ENCODE peak calls at places on chromosomes 7 and 10, in seven cellular contexts. One of them, this sample, is unnamed.

GRCh38 chr10:44240766-44241165 is 144.1 kb downstream of the CXCL12 start:
- DNase-seq in midbrain: no peak
- DNase-seq in neural progenitor cell: no peak
- DNase-seq in A549: no peak
- DNase-seq in GM23338: no peak
- DNase-seq in left cardiac atrium: no peak
- DNase-seq in HCEC 1CT: no peak
- DNase-seq in this sample: no peak

GRCh38 chr7:100215895-100216294 is 3.9 kb upstream of the PVRIG start:
- DNase-seq in left cardiac atrium: no peak
- DNase-seq in midbrain: peak
- DNase-seq in neural progenitor cell: no peak
- DNase-seq in GM23338: no peak
- DNase-seq in HCEC 1CT: no peak
- DNase-seq in A549: no peak
- DNase-seq in this sample: no peak

GRCh38 chr7:121138262-121138933 is 149.9 kb downstream of the CPED1 start:
- DNase-seq in neural progenitor cell: no peak
- DNase-seq in left cardiac atrium: no peak
- DNase-seq in GM23338: peak
- DNase-seq in midbrain: no peak
- DNase-seq in A549: no peak
- DNase-seq in HCEC 1CT: no peak
- DNase-seq in this sample: no peak

GRCh38 chr10:74813371-74813770 is 13.0 kb upstream of the KAT6B start:
- DNase-seq in HCEC 1CT: no peak
- DNase-seq in left cardiac atrium: no peak
- DNase-seq in midbrain: no peak
- DNase-seq in GM23338: peak
- DNase-seq in A549: no peak
- DNase-seq in neural progenitor cell: peak
- DNase-seq in this sample: no peak

GRCh38 chr10:7478727-7479457 is 68.1 kb upstream of the SFMBT2 start:
- DNase-seq in A549: no peak
- DNase-seq in GM23338: no peak
- DNase-seq in HCEC 1CT: no peak
- DNase-seq in left cardiac atrium: no peak
- DNase-seq in neural progenitor cell: no peak
- DNase-seq in midbrain: no peak
- DNase-seq in this sample: no peak

GRCh38 chr7:151724250-151724915 is 152.5 kb downstream of the PRKAG2 start:
- DNase-seq in GM23338: no peak
- DNase-seq in HCEC 1CT: no peak
- DNase-seq in neural progenitor cell: no peak
- DNase-seq in A549: no peak
- DNase-seq in midbrain: no peak
- DNase-seq in left cardiac atrium: no peak
- DNase-seq in this sample: no peak

GRCh38 chr10:100707261-100707848 is 38.0 kb upstream of the PAX2 start:
- DNase-seq in HCEC 1CT: no peak
- DNase-seq in left cardiac atrium: no peak
- DNase-seq in neural progenitor cell: no peak
- DNase-seq in GM23338: no peak
- DNase-seq in midbrain: no peak
- DNase-seq in A549: no peak
- DNase-seq in this sample: no peak

GRCh38 chr10:42981358-42982236 is 95.3 kb upstream of the RET start:
- DNase-seq in left cardiac atrium: peak
- DNase-seq in GM23338: no peak
- DNase-seq in midbrain: no peak
- DNase-seq in HCEC 1CT: no peak
- DNase-seq in A549: no peak
- DNase-seq in neural progenitor cell: no peak
- DNase-seq in this sample: no peak

GRCh38 chr10:103795634-103796265 is 59.6 kb downstream of the SH3PXD2A start:
- DNase-seq in neural progenitor cell: no peak
- DNase-seq in GM23338: no peak
- DNase-seq in A549: no peak
- DNase-seq in left cardiac atrium: no peak
- DNase-seq in midbrain: no peak
- DNase-seq in HCEC 1CT: no peak
- DNase-seq in this sample: no peak

GRCh38 chr10:123888751-123889150 is 2.9 kb downstream of the CPXM2 start:
- DNase-seq in GM23338: no peak
- DNase-seq in neural progenitor cell: no peak
- DNase-seq in HCEC 1CT: no peak
- DNase-seq in midbrain: no peak
- DNase-seq in left cardiac atrium: no peak
- DNase-seq in A549: no peak
- DNase-seq in this sample: no peak

GRCh38 chr10:105844653-105845052 is 1203.6 kb downstream of the SORCS3 start:
- DNase-seq in A549: no peak
- DNase-seq in neural progenitor cell: peak
- DNase-seq in GM23338: peak
- DNase-seq in midbrain: no peak
- DNase-seq in HCEC 1CT: no peak
- DNase-seq in left cardiac atrium: no peak
- DNase-seq in this sample: no peak

This sample was measured in MG63.